ENCODE peak calls at places on chromosomes 13 and 19, in eight cellular contexts. N, S, L, B, Z, G, I and C are unnamed samples.

GRCh38 chr13:112720814-112721197 is 31.0 kb downstream of the ATP11A start:
- DNase-seq in B (no peak), N (no peak), G (no peak), I (no peak), S (peak), Z (no peak), L (no peak), C (no peak)

GRCh38 chr19:33064778-33065550 is at the start of gene RHPN2:
- DNase-seq in G (peak), L (peak), I (no peak), S (peak), N (peak), B (peak), Z (peak), C (peak)

GRCh38 chr13:102597029-102598015 is 536 bp downstream of the TPP2 start:
- DNase-seq in N (no peak), S (no peak), G (peak), L (peak), I (no peak), Z (peak), B (no peak), C (no peak)

GRCh38 chr19:2055871-2056809 is 5.1 kb upstream of the MKNK2 start:
- DNase-seq in N (peak), Z (no peak), I (peak), B (no peak), S (peak), L (no peak), G (peak), C (no peak)

GRCh38 chr13:73936001-73936400 is 198.2 kb downstream of the KLF12 start:
- DNase-seq in Z (no peak), L (no peak), B (no peak), N (no peak), S (no peak), G (no peak), I (no peak), C (no peak)

GRCh38 chr13:98335721-98336120 is 158.7 kb upstream of the RNF113B start:
- DNase-seq in N (no peak), L (no peak), Z (no peak), S (no peak), G (no peak), B (no peak), I (no peak), C (no peak)

GRCh38 chr13:107466326-107466725 is 749.0 kb downstream of the LIG4 start:
- DNase-seq in I (peak), L (no peak), Z (no peak), B (no peak), N (no peak), G (no peak), S (no peak), C (no peak)

GRCh38 chr13:70189981-70190380 is 81.7 kb upstream of the KLHL1 start:
- DNase-seq in L (no peak), B (no peak), I (no peak), N (no peak), G (no peak), S (no peak), Z (no peak), C (no peak)

GRCh38 chr13:27296496-27296895 is 25.9 kb downstream of the RASL11A start:
- DNase-seq in G (no peak), B (no peak), Z (no peak), I (no peak), S (no peak), N (no peak), L (no peak), C (no peak)

GRCh38 chr19:3098515-3099346 is 4.6 kb downstream of the GNA11 start:
- DNase-seq in Z (peak), B (no peak), I (no peak), L (no peak), G (peak), N (peak), S (peak), C (peak)

GRCh38 chr19:32367948-32368536 is 22.6 kb downstream of the ZNF507 start:
- DNase-seq in I (no peak), L (no peak), N (no peak), G (no peak), B (no peak), S (no peak), Z (no peak), C (no peak)

GRCh38 chr13:50995870-50996269 is 86.3 kb downstream of the RNASEH2B start:
- DNase-seq in G (no peak), N (no peak), Z (no peak), B (no peak), L (no peak), S (no peak), I (no peak), C (no peak)